ENCODE peak calls at places on chromosomes 2 and 18, in four cellular contexts. L is GM12878, A is HepG2, G is K562. F is an unnamed sample.

GRCh38 chr2:222424281-222424728 is at the start of gene SGPP2:
- DNase-seq in A (no peak), G (no peak), L (no peak), F (peak)

GRCh38 chr18:77088977-77089795 is 43.4 kb downstream of the MBP start:
- DNase-seq in L (no peak), A (no peak), G (no peak), F (no peak)

GRCh38 chr18:2036136-2036535 is 535.2 kb downstream of the METTL4 start:
- DNase-seq in G (no peak), A (no peak), L (no peak), F (no peak)

GRCh38 chr2:239222346-239223028 is 178.3 kb downstream of the HDAC4 start:
- DNase-seq in A (no peak), L (no peak), G (no peak), F (no peak)

GRCh38 chr2:216606551-216607527 is 26.4 kb upstream of the IGFBP2 start:
- DNase-seq in L (peak), A (no peak), G (no peak), F (no peak)

GRCh38 chr2:239691720-239692119 is 290.9 kb upstream of the HDAC4 start:
- DNase-seq in A (no peak), G (no peak), L (no peak), F (no peak)

GRCh38 chr2:197368412-197368811 is 57.8 kb upstream of the ANKRD44 start:
- DNase-seq in A (no peak), G (no peak), L (no peak), F (no peak)

GRCh38 chr2:148244593-148245292 is 223.9 kb downstream of the MBD5 start:
- DNase-seq in G (no peak), A (peak), L (no peak), F (no peak)

GRCh38 chr2:170742896-170743529 is 27.2 kb upstream of the ERICH2 start:
- DNase-seq in L (no peak), G (no peak), A (no peak), F (no peak)

GRCh38 chr2:206987810-206988209 is 48.5 kb downstream of the CPO start:
- DNase-seq in A (no peak), L (no peak), G (no peak), F (no peak)

GRCh38 chr2:216773072-216773471 is 77.7 kb upstream of the IGFBP5 start:
- DNase-seq in L (no peak), G (peak), A (no peak), F (no peak)

GRCh38 chr2:24457730-24458129 is 33.3 kb upstream of the NCOA1 start:
- DNase-seq in A (no peak), G (peak), L (no peak), F (no peak)

GRCh38 chr2:46268196-46268595 is 29.0 kb upstream of the EPAS1 start:
- DNase-seq in G (no peak), A (no peak), L (peak), F (no peak)

GRCh38 chr2:42784204-42784880 is 8.0 kb downstream of the HAAO start:
- DNase-seq in A (no peak), G (no peak), L (no peak), F (no peak)

DNA sequence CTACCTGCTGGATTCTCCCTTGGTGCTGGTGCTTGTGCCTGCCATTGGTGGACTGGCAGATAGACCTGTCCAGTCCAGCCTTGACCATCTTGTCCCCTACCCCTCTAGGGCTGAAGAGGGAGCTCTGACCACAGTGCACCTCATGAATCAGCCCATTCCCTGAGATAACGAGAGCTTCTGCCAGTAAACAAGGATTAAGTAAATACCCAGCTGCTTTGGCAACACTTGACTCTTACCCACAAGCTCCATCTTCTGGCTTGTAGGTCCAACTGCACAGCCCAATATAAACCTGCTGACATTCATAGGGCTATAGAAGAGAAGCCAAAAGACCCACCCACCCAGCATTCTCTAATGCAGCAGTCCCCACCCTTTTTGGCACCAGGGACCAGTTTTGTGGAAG is 186.4 kb downstream of the PIK3C3 start:
- DNase-seq in A (peak), L (no peak), G (no peak), F (no peak)
- TF ChIP-seq BHLHE40 in A (no peak), L (no peak), G (no peak), F (no peak)

GRCh38 chr2:45119855-45120254 is 110.6 kb upstream of the SIX2 start:
- DNase-seq in L (no peak), A (no peak), G (no peak), F (no peak)
- TF ChIP-seq FOXM1 in L (no peak), A (no peak), G (no peak), F (no peak)

GRCh38 chr2:229431331-229431954 is 160.4 kb upstream of the PID1 start:
- DNase-seq in A (peak), L (no peak), G (peak), F (no peak)
- TF ChIP-seq BHLHE40 in A (no peak), L (no peak), G (no peak), F (no peak)

GRCh38 chr2:233794128-233794658 is 16.1 kb downstream of the MROH2A start:
- DNase-seq in L (no peak), G (no peak), A (no peak), F (no peak)
- TF ChIP-seq FOXM1 in L (no peak), G (no peak), A (no peak), F (no peak)

DNA sequence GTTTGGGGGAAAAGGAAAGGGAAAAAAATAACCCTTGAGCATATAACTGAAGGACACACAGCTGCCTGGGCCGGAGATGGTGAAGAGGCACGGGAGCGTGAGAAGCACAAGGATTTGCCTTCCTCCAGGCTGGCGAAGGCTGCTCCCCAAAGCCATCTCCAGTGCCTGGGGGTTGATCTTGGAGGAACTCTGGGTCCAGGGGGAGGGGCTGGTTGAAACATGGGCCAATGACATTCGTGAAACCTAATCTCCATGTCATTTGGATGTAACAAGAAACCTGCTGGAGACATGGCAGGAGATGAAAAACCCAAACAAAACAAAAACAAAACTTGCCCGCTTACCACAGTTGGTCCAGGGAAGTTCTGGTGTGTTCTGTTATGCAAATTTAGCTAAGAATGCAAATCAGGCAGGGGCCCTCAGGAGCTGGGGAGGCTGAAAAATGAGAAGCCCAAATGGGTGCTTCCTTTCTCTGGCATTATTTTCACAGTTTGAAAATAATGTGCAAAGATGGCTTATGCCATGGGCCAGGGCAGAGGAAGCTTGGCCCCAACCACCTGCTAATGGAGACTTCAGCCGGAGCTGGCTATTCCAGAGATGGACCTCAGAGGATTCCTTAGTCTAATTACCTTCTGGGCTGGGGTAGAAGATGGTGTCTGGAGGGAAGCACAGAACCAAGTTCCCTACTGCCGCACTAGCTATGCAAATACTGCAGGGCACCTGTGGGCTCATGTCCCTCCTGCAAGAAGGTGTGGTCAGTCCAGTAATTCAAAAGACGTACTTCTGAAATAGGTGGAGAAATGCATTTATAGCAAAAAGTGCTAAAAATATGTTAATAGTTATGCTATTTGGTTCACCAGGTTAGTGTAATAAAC is 180.9 kb downstream of the BCL2 start:
- DNase-seq in L (peak), A (no peak), G (peak), F (no peak)
- TF ChIP-seq BHLHE40 in L (peak), A (no peak), G (no peak), F (no peak)